ENCODE peak calls at places on chromosomes 11 and 22, in five cellular contexts. K is DMS153; A is tibial artery; U is GM12891; N is activated naive CD4-positive, alpha-beta T cell treated with anti-CD3 and anti-CD28 coated beads for 36 hours. Z is an unnamed sample.

GRCh38 chr11:3214420-3214699 is 4.3 kb downstream of the MRGPRG start:
- DNase-seq in K (no peak), A (no peak), U (no peak), N (no peak), Z (no peak)

GRCh38 chr22:19194751-19195536 is 16.4 kb upstream of the SLC25A1 start:
- DNase-seq in K (no peak), A (no peak), U (no peak), N (no peak), Z (no peak)

GRCh38 chr11:66243816-66244215 is 24.6 kb upstream of the RAB1B start:
- DNase-seq in K (no peak), A (no peak), U (no peak), N (no peak), Z (no peak)

GRCh38 chr11:1222491-1223345 is at the start of gene MUC5B:
- DNase-seq in K (no peak), A (no peak), U (no peak), N (no peak), Z (no peak)

GRCh38 chr11:78499971-78500370 is 74.7 kb downstream of the NARS2 start:
- DNase-seq in K (no peak), A (no peak), U (no peak), N (no peak), Z (no peak)

GRCh38 chr22:23127788-23128187 is 14.0 kb downstream of the RSPH14 start:
- DNase-seq in K (no peak), A (no peak), U (no peak), N (no peak), Z (no peak)

GRCh38 chr11:79219186-79220045 is 221.4 kb downstream of the TENM4 start:
- DNase-seq in K (no peak), A (no peak), U (no peak), N (no peak), Z (no peak)

GRCh38 chr11:63944987-63945386 is 6.2 kb downstream of the NAA40 start:
- DNase-seq in K (no peak), A (peak), U (no peak), N (no peak), Z (no peak)

GRCh38 chr11:75474878-75475766 is 42.1 kb upstream of the KLHL35 start:
- DNase-seq in K (peak), A (no peak), U (peak), N (peak), Z (peak)

GRCh38 chr11:133467686-133468085 is 64.6 kb downstream of the OPCML start:
- DNase-seq in K (no peak), A (no peak), U (no peak), N (no peak), Z (no peak)

GRCh38 chr11:2196970-2197770 is 25.6 kb upstream of the TH start:
- DNase-seq in K (peak), A (peak), U (peak), N (peak), Z (peak)